ENCODE peak calls at places on chromosomes 5 and 9, in seven cellular contexts. K, L, D, Q, S, N and I are unnamed samples.

GRCh38 chr5:141003791-141004601 is 37.7 kb downstream of the PCDHAC2 start:
- DNase-seq in Q (no peak), L (peak; percentile 84), D (peak; percentile 61), N (peak; percentile 12), K (no peak), S (no peak), I (peak; percentile 98)

GRCh38 chr9:137198748-137199276 is 1.7 kb downstream of the TPRN start:
- DNase-seq in L (no peak), N (no peak), D (no peak), S (no peak), K (no peak), Q (no peak), I (no peak)

GRCh38 chr9:92986175-92987110 is 39.1 kb downstream of the FGD3 start:
- DNase-seq in D (no peak), L (no peak), Q (no peak), K (no peak), S (no peak), N (peak; percentile 62), I (no peak)

GRCh38 chr5:148163345-148163744 is 5.0 kb upstream of the SPINK14 start:
- DNase-seq in L (no peak), K (no peak), S (no peak), Q (no peak), D (no peak), N (no peak), I (no peak)

GRCh38 chr5:95884511-95884910 is 62.0 kb upstream of the GLRX start:
- DNase-seq in Q (no peak), K (no peak), D (no peak), N (peak; percentile 10), S (no peak), L (no peak), I (no peak)

GRCh38 chr9:115118471-115119156 is 657 bp upstream of the TNC start:
- DNase-seq in Q (peak; percentile 84), S (peak; percentile 1), L (peak; percentile 77), N (peak; percentile 48), D (peak; percentile 14), K (no peak), I (peak; percentile 71)

GRCh38 chr5:26662806-26663360 is 375.5 kb downstream of the CDH9 start:
- DNase-seq in N (no peak), K (no peak), L (no peak), Q (no peak), D (no peak), S (no peak), I (no peak)

GRCh38 chr5:89313804-89314588 is 431.0 kb upstream of the MEF2C start:
- DNase-seq in K (no peak), D (no peak), N (peak; percentile 43), S (no peak), Q (peak; percentile 76), L (no peak), I (peak; percentile 66)

GRCh38 chr5:64939772-64940510 is 171.2 kb downstream of the CWC27 start:
- DNase-seq in S (no peak), N (no peak), L (peak; percentile 55), K (no peak), D (peak; percentile 45), Q (peak; percentile 23), I (no peak)